ENCODE peak calls at places on chromosomes 7 and 10, in six cellular contexts. P, X, H, W, U and C are unnamed samples.

GRCh38 chr7:22563621-22564241 is 63.7 kb upstream of the STEAP1B start:
- DNase-seq in P (peak), X (peak), H (no peak), W (no peak), U (peak), C (no peak)

GRCh38 chr7:105688617-105689016 is 107.3 kb upstream of the EFCAB10 start:
- DNase-seq in P (no peak), X (no peak), H (no peak), W (no peak), U (no peak), C (no peak)

GRCh38 chr10:112390125-112390703 is 16.3 kb downstream of the ACSL5 start:
- DNase-seq in P (no peak), X (no peak), H (no peak), W (no peak), U (no peak), C (no peak)

GRCh38 chr7:77989981-77990566 is 191.5 kb downstream of the PHTF2 start:
- DNase-seq in P (no peak), X (no peak), H (no peak), W (no peak), U (no peak), C (no peak)

GRCh38 chr7:47724335-47724982 is 142.5 kb upstream of the TNS3 start:
- DNase-seq in P (peak), X (no peak), H (no peak), W (no peak), U (no peak), C (no peak)

GRCh38 chr7:146956853-146957252 is 840.3 kb downstream of the CNTNAP2 start:
- DNase-seq in P (no peak), X (no peak), H (no peak), W (no peak), U (no peak), C (no peak)

GRCh38 chr7:64887756-64888508 is 15.1 kb upstream of the ZNF273 start:
- DNase-seq in P (no peak), X (peak), H (no peak), W (no peak), U (no peak), C (peak)

GRCh38 chr7:27155816-27156507 is 513 bp downstream of the HOXA7 start:
- DNase-seq in P (no peak), X (peak), H (no peak), W (peak), U (no peak), C (no peak)

GRCh38 chr10:119504651-119505050 is 37.9 kb downstream of the RGS10 start:
- DNase-seq in P (no peak), X (no peak), H (no peak), W (no peak), U (no peak), C (no peak)

GRCh38 chr7:7125993-7126392 is 56.4 kb upstream of the C1GALT1 start:
- DNase-seq in P (no peak), X (no peak), H (no peak), W (no peak), U (no peak), C (no peak)

GRCh38 chr10:86255405-86256251 is 111.0 kb downstream of the GRID1 start:
- DNase-seq in P (no peak), X (no peak), H (no peak), W (no peak), U (no peak), C (no peak)

GRCh38 chr10:100927266-100927665 is 14.5 kb downstream of the SLF2 start:
- DNase-seq in P (no peak), X (no peak), H (no peak), W (no peak), U (no peak), C (no peak)

GRCh38 chr7:139681463-139681755 is 96.4 kb downstream of the HIPK2 start:
- DNase-seq in P (no peak), X (no peak), H (no peak), W (no peak), U (no peak), C (no peak)

GRCh38 chr7:111958889-111959288 is 247.3 kb downstream of the DOCK4 start:
- DNase-seq in P (no peak), X (peak), H (no peak), W (no peak), U (no peak), C (no peak)

GRCh38 chr7:1564603-1565022 is 5.2 kb downstream of the PSMG3 start:
- DNase-seq in P (no peak), X (no peak), H (no peak), W (no peak), U (no peak), C (no peak)

GRCh38 chr7:149427096-149427680 is 33.7 kb downstream of the ZNF777 start:
- DNase-seq in P (no peak), X (no peak), H (no peak), W (no peak), U (no peak), C (no peak)

GRCh38 chr7:129332354-129333056 is 101.7 kb upstream of the STRIP2 start:
- DNase-seq in P (peak), X (no peak), H (no peak), W (no peak), U (no peak), C (no peak)

GRCh38 chr10:3805227-3805790 is 20.3 kb upstream of the KLF6 start:
- DNase-seq in P (peak), X (no peak), H (no peak), W (no peak), U (peak), C (peak)

GRCh38 chr7:67105382-67105781 is 108.7 kb downstream of the TYW1 start:
- DNase-seq in P (peak), X (no peak), H (no peak), W (no peak), U (no peak), C (no peak)

GRCh38 chr10:6579904-6580278 is at the start of gene PRKCQ:
- DNase-seq in P (peak), X (no peak), H (no peak), W (no peak), U (peak), C (no peak)

GRCh38 chr7:74379938-74380337 is 73.8 kb upstream of the GTF2IRD1 start:
- DNase-seq in P (no peak), X (no peak), H (peak), W (no peak), U (no peak), C (no peak)

GRCh38 chr7:31938650-31939049 is 131.6 kb downstream of the PDE1C start:
- DNase-seq in P (peak), X (no peak), H (no peak), W (no peak), U (no peak), C (no peak)

GRCh38 chr10:34861293-34862004 is 46.4 kb upstream of the PARD3 start:
- DNase-seq in P (no peak), X (peak), H (no peak), W (peak), U (no peak), C (no peak)

GRCh38 chr7:123275036-123275753 is 75.4 kb upstream of the SLC13A1 start:
- DNase-seq in P (no peak), X (no peak), H (no peak), W (no peak), U (no peak), C (no peak)

GRCh38 chr7:4133491-4134044 is 548.5 kb upstream of the FOXK1 start:
- DNase-seq in P (no peak), X (no peak), H (no peak), W (no peak), U (no peak), C (no peak)

GRCh38 chr10:125048101-125048864 is 106.4 kb downstream of the ZRANB1 start:
- DNase-seq in P (peak), X (peak), H (peak), W (peak), U (peak), C (peak)

GRCh38 chr10:61971016-61971350 is 69.5 kb downstream of the ARID5B start:
- DNase-seq in P (peak), X (no peak), H (no peak), W (no peak), U (no peak), C (no peak)

GRCh38 chr7:55657654-55658053 is 85.4 kb upstream of the VOPP1 start:
- DNase-seq in P (no peak), X (no peak), H (no peak), W (no peak), U (no peak), C (no peak)

GRCh38 chr10:43845121-43845520 is 196.4 kb upstream of the ZNF32 start:
- DNase-seq in P (no peak), X (no peak), H (no peak), W (no peak), U (no peak), C (no peak)

GRCh38 chr7:157273208-157274202 is 63.3 kb upstream of the DNAJB6 start:
- DNase-seq in P (peak), X (peak), H (peak), W (peak), U (peak), C (peak)

GRCh38 chr7:1961776-1962276 is 270.9 kb downstream of the MAD1L1 start:
- DNase-seq in P (peak), X (no peak), H (no peak), W (no peak), U (no peak), C (no peak)

GRCh38 chr7:40072268-40072667 is 62.2 kb downstream of the MPLKIP start:
- DNase-seq in P (no peak), X (no peak), H (no peak), W (no peak), U (no peak), C (no peak)

GRCh38 chr7:53604201-53604600 is 568.8 kb downstream of the POM121L12 start:
- DNase-seq in P (peak), X (no peak), H (no peak), W (no peak), U (no peak), C (no peak)

GRCh38 chr7:114409750-114410149 is 4.9 kb upstream of the FOXP2 start:
- DNase-seq in P (peak), X (no peak), H (no peak), W (no peak), U (no peak), C (no peak)

GRCh38 chr7:66047426-66047825 is 28.2 kb upstream of the ASL start:
- DNase-seq in P (peak), X (no peak), H (no peak), W (peak), U (no peak), C (no peak)

DNA sequence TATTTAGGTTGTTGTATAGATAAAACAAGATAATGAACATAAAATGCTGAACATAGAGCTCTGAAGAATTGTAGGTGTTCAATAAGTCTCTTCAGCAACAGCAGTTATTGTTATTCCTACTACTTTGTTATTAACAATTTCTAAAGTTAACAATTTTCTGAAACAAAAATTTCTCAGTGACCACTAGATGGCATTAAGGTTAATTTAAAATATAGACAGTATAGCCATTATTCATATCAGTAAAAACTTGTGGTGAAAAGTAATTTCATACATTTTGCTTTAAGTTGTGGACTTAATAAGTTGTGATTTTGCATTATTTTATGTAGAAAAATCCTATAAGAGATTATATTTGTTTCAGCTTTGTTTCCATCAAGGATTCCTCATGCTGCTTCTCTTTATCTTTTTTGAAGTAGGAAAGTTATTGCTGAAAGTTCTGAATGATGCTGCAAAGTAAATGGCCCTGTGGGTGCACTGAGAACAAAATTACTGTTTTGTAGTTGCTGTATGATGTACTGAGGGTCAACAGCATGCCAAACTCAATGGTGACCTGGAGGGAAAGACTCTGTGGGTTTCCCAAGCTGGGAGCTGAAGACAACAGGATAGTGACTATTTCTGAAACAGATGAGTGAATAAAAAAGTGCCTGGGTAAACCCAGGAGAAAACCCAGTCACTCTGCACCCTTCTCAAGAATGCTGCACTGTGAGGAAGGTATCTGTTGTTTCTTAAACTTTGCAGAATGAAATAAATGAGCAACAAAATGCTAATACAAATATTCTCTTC is 253.6 kb downstream of the KIF20B start:
- DNase-seq in P (no peak), X (no peak), H (no peak), W (no peak), U (peak), C (peak)
- TF ChIP-seq CTCF in P (peak), X (no peak), H (peak), W (no peak), U (peak), C (no peak)

GRCh38 chr7:84137812-84138211 is 56.8 kb downstream of the SEMA3A start:
- DNase-seq in P (no peak), X (no peak), H (no peak), W (no peak), U (no peak), C (no peak)
- TF ChIP-seq CTCF in P (no peak), X (no peak), H (no peak), W (no peak), U (no peak), C (no peak)

GRCh38 chr7:134690614-134691504 is 44.2 kb downstream of the BPGM start:
- DNase-seq in P (peak), X (no peak), H (no peak), W (no peak), U (no peak), C (no peak)

GRCh38 chr7:134690016-134690415 is 43.4 kb downstream of the BPGM start:
- DNase-seq in P (peak), X (no peak), H (peak), W (no peak), U (peak), C (peak)

GRCh38 chr7:134685250-134685649 is 38.6 kb downstream of the BPGM start:
- DNase-seq in P (no peak), X (no peak), H (no peak), W (no peak), U (no peak), C (no peak)

GRCh38 chr7:134684165-134684564 is 37.5 kb downstream of the BPGM start:
- DNase-seq in P (no peak), X (no peak), H (no peak), W (no peak), U (no peak), C (no peak)

DNA sequence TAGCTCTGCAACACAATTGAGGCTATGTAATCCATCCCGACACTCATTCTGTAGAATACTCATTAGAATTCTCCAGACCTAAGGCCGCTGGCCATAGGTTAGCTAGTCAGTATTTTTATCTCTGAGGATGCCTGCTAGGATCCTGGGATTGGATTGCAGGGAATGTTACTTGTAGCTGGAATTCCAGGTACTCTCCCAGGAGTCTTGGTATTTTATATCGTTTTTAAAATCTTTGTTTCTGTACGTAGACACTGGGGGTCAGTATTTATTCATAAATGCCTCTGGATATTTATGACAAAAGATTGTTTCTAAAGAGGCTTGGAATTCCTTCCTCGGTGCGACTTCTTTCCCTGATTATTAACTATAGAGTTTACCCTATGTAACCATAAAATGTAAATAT is 40.1 kb downstream of the BPGM start:
- DNase-seq in P (no peak), X (no peak), H (no peak), W (no peak), U (no peak), C (no peak)
- TF ChIP-seq CTCF in P (peak), X (no peak), H (peak), W (peak), U (no peak), C (no peak)

DNA sequence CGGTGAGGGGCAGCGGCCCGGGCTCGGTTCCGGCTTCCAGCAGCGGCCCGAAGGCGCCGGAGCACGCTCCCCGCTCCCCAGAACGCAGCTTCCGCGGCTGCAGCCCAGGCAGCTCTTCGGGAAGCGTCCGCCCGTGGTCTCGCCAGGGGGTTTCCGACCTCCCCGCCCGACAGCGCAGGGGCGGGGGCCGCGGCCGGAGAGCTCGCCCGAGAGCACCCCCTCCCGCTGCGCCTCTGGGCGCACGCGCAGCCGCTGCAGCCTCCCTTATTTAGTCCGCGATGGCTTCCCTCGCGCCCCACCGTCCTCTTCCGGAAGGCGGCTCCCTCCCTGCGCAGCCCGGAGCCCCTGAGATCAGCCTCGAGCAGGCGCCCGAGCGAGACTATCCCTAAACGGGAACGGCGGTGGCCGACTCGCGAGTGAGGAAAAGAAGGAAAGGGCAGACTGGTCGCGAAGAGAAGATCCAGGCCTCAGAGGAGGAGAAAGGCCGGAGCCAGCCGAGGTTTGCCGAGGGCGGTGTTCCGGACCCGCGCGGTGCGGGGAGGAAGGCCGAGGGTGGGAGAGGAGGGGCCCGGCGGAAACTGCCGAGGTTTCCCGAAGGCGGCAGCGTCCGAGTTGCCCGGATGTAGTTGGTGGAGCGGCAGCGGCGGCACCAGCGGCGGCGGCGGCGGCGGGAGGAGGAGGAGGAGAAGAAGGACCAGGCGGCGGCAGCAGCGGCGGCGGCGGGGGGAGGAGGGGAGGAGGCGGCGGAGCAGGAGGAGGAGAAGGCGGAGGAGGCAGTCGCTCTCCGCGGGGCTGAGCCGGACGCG is at the start of gene WAC:
- DNase-seq in P (peak), X (peak), H (peak), W (peak), U (peak), C (peak)
- TF ChIP-seq CTCF in P (no peak), X (no peak), H (peak), W (no peak), U (no peak), C (no peak)

GRCh38 chr10:72061491-72061890 is 26.9 kb downstream of the SPOCK2 start:
- DNase-seq in P (no peak), X (no peak), H (no peak), W (no peak), U (peak), C (peak)
- TF ChIP-seq CTCF in P (no peak), X (no peak), H (no peak), W (no peak), U (peak), C (peak)

DNA sequence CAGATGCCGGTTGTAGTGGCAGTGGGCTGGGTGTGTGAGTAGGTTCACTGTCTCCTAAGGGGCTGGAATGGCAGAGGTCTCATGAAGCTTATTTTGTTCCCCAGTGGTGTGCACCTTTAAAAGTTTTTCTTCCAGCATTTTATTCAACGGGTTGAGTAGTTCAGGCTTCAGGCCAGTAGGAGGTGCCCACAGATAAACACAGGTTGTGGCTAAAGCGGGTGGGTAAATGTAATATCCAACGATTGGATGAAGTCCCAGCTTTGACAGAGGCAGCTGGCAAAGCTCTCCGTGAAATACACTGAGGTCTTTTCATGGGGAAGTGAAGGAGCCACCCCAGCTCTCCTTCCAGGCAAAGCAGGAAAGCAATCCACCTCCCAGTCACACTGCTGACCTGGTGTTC is 339.8 kb upstream of the LRRTM3 start:
- DNase-seq in P (peak), X (no peak), H (no peak), W (no peak), U (no peak), C (no peak)
- TF ChIP-seq CTCF in P (no peak), X (peak), H (no peak), W (no peak), U (no peak), C (no peak)

DNA sequence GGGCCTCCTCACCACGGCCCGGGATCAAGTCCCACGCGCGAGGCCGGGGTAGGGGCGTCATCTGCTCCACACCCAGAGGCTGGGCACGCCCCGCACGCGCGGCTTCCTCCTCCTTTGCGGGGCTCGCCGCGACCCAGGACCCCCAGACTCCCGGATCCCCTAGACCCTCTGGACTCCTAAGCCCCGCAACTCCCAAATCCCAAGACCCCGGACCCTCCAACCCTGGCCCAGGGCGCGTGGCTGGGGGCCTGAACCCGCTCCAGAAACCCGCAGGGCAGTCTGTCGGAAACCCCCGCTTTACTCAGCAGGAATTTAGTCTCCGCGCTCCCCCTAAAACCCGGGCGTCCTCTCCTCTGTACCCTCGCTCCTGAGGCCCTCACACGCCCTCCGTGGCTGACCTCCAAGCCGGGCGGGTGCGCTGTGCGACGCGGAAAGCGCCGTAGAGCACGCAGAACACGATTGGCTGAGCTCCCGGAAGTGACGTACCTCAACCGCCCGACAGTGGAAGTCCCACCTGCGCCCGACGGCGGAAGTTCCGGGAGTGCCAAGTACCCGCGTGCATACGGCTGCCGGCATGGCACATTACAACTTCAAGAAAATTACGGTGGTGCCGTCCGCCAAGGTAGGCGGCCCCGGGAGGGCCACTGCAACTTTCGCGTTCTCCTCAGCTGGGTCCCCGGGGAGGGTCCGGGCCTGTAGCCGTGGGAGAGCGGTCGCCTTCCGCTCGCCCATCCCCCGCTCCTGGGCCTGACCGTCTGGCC is at the start of gene GTPBP4:
- DNase-seq in P (peak), X (peak), H (peak), W (peak), U (peak), C (peak)
- TF ChIP-seq CTCF in P (no peak), X (no peak), H (peak), W (no peak), U (peak), C (peak)